ENCODE peak calls at places on chromosomes 4 and X, in ten cellular contexts. S is CD4-positive, alpha-beta T cell; I is NB4; Z is bronchial epithelial cell; R is tibial artery; U is RWPE2; T is GM20000; E is osteocyte; X is gastrocnemius medialis; O is suprapubic skin. H is an unnamed sample.
A peak's percentile ranks its signal among the peaks of the same experiment; 100 is the strongest.

GRCh38 chrX:10062352-10062751 is 94.4 kb upstream of the CLCN4 start:
- DNase-seq in S (no peak), I (peak; percentile 11), Z (peak; percentile 52), R (no peak), U (no peak), T (peak; percentile 29), E (no peak), X (no peak), O (no peak), H (no peak)

GRCh38 chr4:82480786-82481317 is 50.5 kb downstream of the ENOPH1 start:
- DNase-seq in S (no peak), I (no peak), Z (no peak), R (no peak), U (no peak), T (no peak), E (no peak), X (no peak), O (no peak), H (no peak)

GRCh38 chr4:87304659-87305277 is 17.9 kb downstream of the HSD17B13 start:
- DNase-seq in S (no peak), I (no peak), Z (peak; percentile 80), R (no peak), U (no peak), T (no peak), E (no peak), X (no peak), O (no peak), H (no peak)

GRCh38 chrX:13487731-13488505 is 81.5 kb upstream of the EGFL6 start:
- DNase-seq in S (peak; percentile 2), I (peak; percentile 78), Z (peak; percentile 90), R (peak; percentile 24), U (no peak), T (peak; percentile 32), E (no peak), X (no peak), O (no peak), H (no peak)

GRCh38 chr4:38071801-38072567 is 111.8 kb downstream of the PTTG2 start:
- DNase-seq in S (no peak), I (peak; percentile 100), Z (peak; percentile 23), R (no peak), U (no peak), T (peak; percentile 36), E (no peak), X (no peak), O (no peak), H (no peak)

GRCh38 chr4:35125995-35126712 is 1118.2 kb downstream of the ARAP2 start:
- DNase-seq in S (no peak), I (no peak), Z (peak; percentile 8), R (no peak), U (no peak), T (no peak), E (no peak), X (no peak), O (no peak), H (no peak)

GRCh38 chr4:147160908-147161513 is 215.3 kb upstream of the TTC29 start:
- DNase-seq in S (no peak), I (peak; percentile 44), Z (peak; percentile 64), R (no peak), U (no peak), T (peak; percentile 76), E (no peak), X (no peak), O (no peak), H (no peak)

GRCh38 chr4:3255611-3256186 is 6.7 kb downstream of the MSANTD1 start:
- DNase-seq in S (no peak), I (no peak), Z (no peak), R (peak; percentile 14), U (peak; percentile 48), T (no peak), E (no peak), X (no peak), O (peak; percentile 41), H (peak; percentile 18)

GRCh38 chr4:180449395-180449956 is 1793.7 kb upstream of the TENM3 start:
- DNase-seq in S (no peak), I (peak; percentile 48), Z (peak; percentile 0), R (no peak), U (no peak), T (peak; percentile 18), E (no peak), X (no peak), O (no peak), H (no peak)
- TF ChIP-seq CTCF in S (no peak), I (peak; percentile 53), Z (no peak), R (no peak), U (peak; percentile 87), T (peak; percentile 40), E (peak; percentile 49), X (no peak), O (peak; percentile 6), H (no peak)

GRCh38 chr4:55183926-55184599 is 58.7 kb upstream of the KDR start:
- DNase-seq in S (no peak), I (no peak), Z (peak; percentile 96), R (no peak), U (peak; percentile 73), T (no peak), E (no peak), X (no peak), O (peak; percentile 76), H (no peak)
- TF ChIP-seq CTCF in S (no peak), I (no peak), Z (no peak), R (no peak), U (no peak), T (no peak), E (no peak), X (no peak), O (no peak), H (no peak)

GRCh38 chr4:8473920-8474590 is 33.5 kb downstream of the TRMT44 start:
- DNase-seq in S (no peak), I (no peak), Z (no peak), R (no peak), U (no peak), T (no peak), E (no peak), X (no peak), O (no peak), H (no peak)
- TF ChIP-seq CTCF in S (no peak), I (no peak), Z (no peak), R (no peak), U (no peak), T (no peak), E (no peak), X (no peak), O (no peak), H (no peak)

GRCh38 chr4:121674696-121675095 is 22.1 kb downstream of the ANXA5 start:
- DNase-seq in S (no peak), I (no peak), Z (no peak), R (no peak), U (no peak), T (no peak), E (no peak), X (no peak), O (no peak), H (no peak)

GRCh38 chr4:121674191-121674590 is 22.6 kb downstream of the ANXA5 start:
- DNase-seq in S (no peak), I (no peak), Z (no peak), R (no peak), U (no peak), T (no peak), E (no peak), X (no peak), O (no peak), H (no peak)

GRCh38 chr4:121676388-121677075 is 20.2 kb downstream of the ANXA5 start:
- DNase-seq in S (no peak), I (no peak), Z (no peak), R (no peak), U (no peak), T (no peak), E (no peak), X (no peak), O (no peak), H (no peak)

GRCh38 chr4:121677524-121677923 is 19.3 kb downstream of the ANXA5 start:
- DNase-seq in S (no peak), I (no peak), Z (no peak), R (no peak), U (no peak), T (no peak), E (no peak), X (no peak), O (no peak), H (no peak)

GRCh38 chr4:121675715-121676114 is 21.1 kb downstream of the ANXA5 start:
- DNase-seq in S (no peak), I (no peak), Z (no peak), R (no peak), U (no peak), T (no peak), E (no peak), X (no peak), O (no peak), H (no peak)
- TF ChIP-seq CTCF in S (no peak), I (no peak), Z (no peak), R (no peak), U (no peak), T (no peak), E (peak; percentile 18), X (no peak), O (no peak), H (no peak)

GRCh38 chr4:52529983-52530382 is 129.1 kb downstream of the USP46 start:
- DNase-seq in S (no peak), I (no peak), Z (no peak), R (no peak), U (no peak), T (no peak), E (no peak), X (no peak), O (no peak), H (no peak)
- TF ChIP-seq CTCF in S (no peak), I (no peak), Z (no peak), R (no peak), U (no peak), T (no peak), E (no peak), X (no peak), O (no peak), H (no peak)

DNA sequence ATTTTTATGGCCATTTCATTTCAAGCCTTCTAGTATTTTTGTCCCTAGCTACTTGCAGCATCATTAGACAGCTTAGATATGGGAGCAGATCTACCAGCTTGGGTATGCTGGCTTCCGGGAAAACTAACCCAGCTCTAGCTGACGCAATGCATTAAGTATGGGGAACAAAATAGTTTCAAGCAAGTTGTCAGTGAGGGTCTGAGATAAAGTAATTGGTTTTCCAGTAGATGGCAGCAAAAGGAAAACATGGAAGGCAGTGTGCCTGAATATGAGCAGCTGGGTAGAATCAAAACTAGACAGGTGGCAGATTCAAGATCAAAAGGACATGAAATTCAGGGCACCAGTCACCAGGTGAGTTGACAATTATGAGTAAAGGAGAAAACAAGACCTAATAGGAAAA is 340.9 kb upstream of the CTSO start:
- DNase-seq in S (no peak), I (peak; percentile 47), Z (peak; percentile 81), R (no peak), U (no peak), T (peak; percentile 4), E (no peak), X (no peak), O (no peak), H (no peak)
- TF ChIP-seq CTCF in S (no peak), I (peak; percentile 5), Z (no peak), R (no peak), U (peak; percentile 53), T (no peak), E (peak; percentile 58), X (no peak), O (no peak), H (no peak)

GRCh38 chrX:153539171-153539978 is 21.9 kb downstream of the ATP2B3 start:
- DNase-seq in S (peak; percentile 53), I (peak; percentile 68), Z (peak; percentile 32), R (peak; percentile 32), U (no peak), T (peak; percentile 73), E (peak; percentile 91), X (peak; percentile 32), O (no peak), H (peak; percentile 55)
- TF ChIP-seq CTCF in S (peak; percentile 71), I (peak; percentile 86), Z (peak; percentile 86), R (peak; percentile 67), U (peak; percentile 69), T (peak; percentile 79), E (peak; percentile 77), X (peak; percentile 70), O (peak; percentile 4), H (peak; percentile 72)